ENCODE peak calls at places on chromosomes 12 and 14, in seven cellular contexts. I, T, B, D, H, C and W are unnamed samples.

GRCh38 chr12:89208661-89209096 is 143.6 kb downstream of the DUSP6 start:
- DNase-seq in H (no peak), B (no peak), T (no peak), I (no peak), C (no peak), D (no peak), W (no peak)

GRCh38 chr12:132393245-132393795 is 63.9 kb upstream of the GALNT9 start:
- DNase-seq in I (peak), B (no peak), T (no peak), C (no peak), D (peak), H (no peak), W (no peak)

GRCh38 chr14:95895720-95896119 is 19.1 kb downstream of the TUNAR start:
- DNase-seq in I (no peak), C (no peak), D (no peak), B (no peak), H (no peak), T (no peak), W (peak)

GRCh38 chr12:76755829-76756379 is 8.0 kb upstream of the ZDHHC17 start:
- DNase-seq in T (no peak), I (no peak), H (no peak), C (no peak), D (no peak), B (peak), W (no peak)

GRCh38 chr12:48302161-48302896 is 48.4 kb downstream of the ZNF641 start:
- DNase-seq in T (no peak), I (no peak), B (no peak), D (no peak), C (no peak), H (no peak), W (no peak)

GRCh38 chr12:40313928-40314327 is 89.1 kb downstream of the LRRK2 start:
- DNase-seq in C (no peak), B (no peak), T (no peak), H (no peak), I (no peak), D (no peak), W (no peak)

GRCh38 chr12:6062427-6063378 is 61.8 kb downstream of the VWF start:
- DNase-seq in B (peak), I (peak), T (no peak), C (peak), H (peak), D (peak), W (peak)

GRCh38 chr12:133038310-133038709 is 1.0 kb downstream of the ZNF84 start:
- DNase-seq in H (no peak), D (no peak), C (no peak), B (no peak), I (no peak), T (no peak), W (no peak)

GRCh38 chr14:59529189-59529588 is 44.9 kb downstream of the JKAMP start:
- DNase-seq in C (no peak), T (no peak), H (no peak), D (no peak), I (no peak), B (no peak), W (no peak)

GRCh38 chr12:51921017-51921725 is 13.9 kb downstream of the ACVRL1 start:
- DNase-seq in H (no peak), T (no peak), C (no peak), B (no peak), I (peak), D (no peak), W (no peak)

GRCh38 chr12:100962086-100962712 is 167.6 kb downstream of the ANO4 start:
- DNase-seq in C (peak), D (no peak), T (no peak), I (no peak), H (no peak), B (peak), W (no peak)

GRCh38 chr14:98494582-98494981 is 777.4 kb downstream of the BCL11B start:
- DNase-seq in D (no peak), C (no peak), B (peak), T (no peak), I (no peak), H (no peak), W (peak)

GRCh38 chr14:96616168-96616681 is 114.0 kb downstream of the PAPOLA start:
- DNase-seq in T (no peak), D (no peak), C (no peak), B (no peak), I (no peak), H (no peak), W (no peak)

GRCh38 chr14:102778616-102779351 is 1.5 kb downstream of the TRAF3 start:
- DNase-seq in C (no peak), T (no peak), B (peak), D (no peak), H (no peak), I (no peak), W (no peak)

GRCh38 chr12:109463776-109464175 is 13.3 kb downstream of the KCTD10 start:
- DNase-seq in H (no peak), B (no peak), T (no peak), C (no peak), I (no peak), D (no peak), W (no peak)

GRCh38 chr12:105348561-105348960 is 18.1 kb downstream of the C12orf75 start:
- DNase-seq in I (no peak), H (no peak), T (no peak), D (no peak), B (peak), C (no peak), W (no peak)

GRCh38 chr14:101194356-101195308 is 291.1 kb upstream of the RTL1 start:
- DNase-seq in B (no peak), D (peak), I (peak), T (no peak), C (peak), H (no peak), W (no peak)

GRCh38 chr14:101499513-101499912 is 61.8 kb upstream of the DIO3 start:
- DNase-seq in T (no peak), I (no peak), H (peak), D (no peak), C (peak), B (no peak), W (no peak)

GRCh38 chr12:25781223-25781622 is 177.3 kb upstream of the RASSF8 start:
- DNase-seq in B (no peak), H (no peak), D (no peak), I (no peak), C (no peak), T (no peak), W (no peak)

GRCh38 chr12:9647825-9648700 is 21.4 kb upstream of the CLEC2D start:
- DNase-seq in T (peak), H (peak), C (peak), D (peak), B (peak), I (peak), W (peak)

GRCh38 chr14:31024042-31024480 is 1.4 kb upstream of the AP4S1 start:
- DNase-seq in I (no peak), H (no peak), C (no peak), T (no peak), D (no peak), B (no peak), W (no peak)

DNA sequence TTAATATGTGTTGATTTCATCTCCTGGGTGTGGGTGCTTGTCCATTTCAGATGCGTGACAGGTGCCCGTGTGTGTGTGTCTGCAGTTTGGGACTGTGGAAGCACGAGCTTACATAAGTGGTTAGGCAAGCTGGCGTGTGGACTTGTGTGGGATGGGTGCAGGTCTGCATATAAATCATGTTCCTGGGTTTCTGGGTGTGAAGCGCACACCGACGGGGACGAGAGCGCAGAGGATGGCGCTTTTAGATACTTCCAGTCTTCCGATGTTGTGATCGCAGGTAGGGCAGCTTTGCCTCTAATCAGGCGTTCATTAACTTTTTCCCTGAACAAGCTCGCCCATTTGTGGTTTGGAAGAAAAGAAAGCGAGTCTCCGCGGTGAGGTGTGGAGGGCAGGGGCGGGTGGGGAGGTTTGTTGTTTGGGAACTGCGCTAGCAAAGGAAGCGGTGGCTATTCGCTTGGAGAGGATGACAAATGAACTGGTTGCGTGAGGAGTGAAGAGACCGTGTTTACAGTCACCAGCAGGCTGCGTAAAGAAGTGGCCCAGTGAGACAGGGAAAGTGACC is 878 bp downstream of the RGS6 start:
- DNase-seq in I (no peak), T (no peak), D (no peak), H (no peak), C (no peak), B (peak), W (no peak)
- TF ChIP-seq CTCF in I (no peak), T (no peak), D (peak), H (no peak), C (no peak), B (no peak), W (no peak)

GRCh38 chr14:92922883-92923743 is at the start of gene CHGA:
- DNase-seq in C (peak), T (peak), H (peak), D (no peak), I (peak), B (peak), W (peak)

GRCh38 chr14:92923744-92924103 is 774 bp downstream of the CHGA start:
- DNase-seq in I (no peak), D (no peak), H (no peak), C (no peak), B (no peak), T (no peak), W (no peak)

GRCh38 chr14:92922155-92922735 is 705 bp upstream of the CHGA start:
- DNase-seq in D (no peak), B (no peak), C (no peak), I (no peak), H (no peak), T (no peak), W (no peak)

GRCh38 chr14:92925446-92925845 is 2.5 kb downstream of the CHGA start:
- DNase-seq in H (no peak), I (no peak), D (no peak), T (no peak), C (no peak), B (no peak), W (no peak)

DNA sequence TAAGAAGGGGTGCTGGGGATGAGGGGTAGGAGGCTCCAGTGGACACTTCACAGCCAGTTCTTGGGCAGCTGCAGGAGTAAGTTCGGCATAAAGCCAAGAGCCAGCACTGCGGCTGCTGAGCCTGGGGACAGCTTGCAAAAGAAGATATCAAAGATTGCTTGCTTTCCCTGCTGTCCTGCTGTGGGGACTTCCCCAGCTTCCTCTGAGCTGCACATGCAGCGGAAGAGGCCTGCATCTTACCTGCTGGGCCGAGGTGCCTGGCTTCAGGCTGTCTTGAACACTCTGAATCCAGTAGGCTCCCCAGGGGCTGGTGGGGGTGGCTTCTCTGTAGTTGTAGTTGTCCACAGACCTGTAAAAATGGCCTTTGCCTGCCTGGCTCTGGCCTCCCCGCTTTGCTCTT is 1.3 kb downstream of the CHGA start:
- DNase-seq in D (no peak), B (no peak), T (no peak), H (no peak), C (no peak), I (no peak), W (no peak)
- H3K27ac ChIP-seq in D (no peak), B (no peak), T (no peak), H (no peak), C (no peak), I (no peak), W (no peak)

DNA sequence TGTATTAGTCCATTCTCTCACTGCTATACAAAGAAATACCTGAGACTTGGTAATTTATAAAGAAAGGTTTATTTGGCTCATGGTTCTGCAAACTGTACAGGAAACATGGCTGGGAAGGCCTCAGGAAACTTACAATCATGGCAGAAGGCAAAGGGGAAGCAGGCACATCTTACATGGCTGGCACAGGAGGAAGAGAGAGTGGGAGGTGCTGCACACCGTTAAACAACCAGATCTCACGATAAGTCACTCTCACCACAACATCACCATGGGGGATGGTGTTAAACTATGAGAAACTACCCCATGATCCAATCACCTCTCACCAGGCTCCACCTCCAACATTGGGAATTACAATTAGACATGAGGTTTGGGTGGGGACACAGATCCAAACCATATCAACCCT is 191.8 kb upstream of the PLXNC1 start:
- DNase-seq in I (no peak), D (no peak), T (no peak), H (no peak), B (no peak), C (no peak), W (no peak)
- TF ChIP-seq CTCF in I (no peak), D (no peak), T (no peak), H (no peak), B (no peak), C (no peak), W (no peak)

GRCh38 chr14:58198086-58198485 is 1.9 kb upstream of the ACTR10 start:
- DNase-seq in B (no peak), T (no peak), H (no peak), D (no peak), I (no peak), C (no peak), W (no peak)
- H3K27ac ChIP-seq in B (no peak), T (no peak), H (no peak), D (no peak), I (no peak), C (no peak), W (no peak)

GRCh38 chr14:57182760-57183503 is 85.8 kb downstream of the EXOC5 start:
- DNase-seq in C (peak), H (no peak), T (no peak), B (no peak), I (no peak), D (no peak), W (peak)
- TF ChIP-seq CTCF in C (no peak), H (no peak), T (no peak), B (no peak), I (peak), D (no peak), W (peak)

GRCh38 chr12:92547906-92548305 is 154.9 kb upstream of the PLEKHG7 start:
- DNase-seq in H (no peak), D (no peak), C (no peak), B (no peak), I (no peak), T (no peak), W (no peak)
- H3K27ac ChIP-seq in H (no peak), D (no peak), C (no peak), B (no peak), I (no peak), T (no peak), W (no peak)

GRCh38 chr12:7162691-7163114 is 26.8 kb upstream of the PEX5 start:
- DNase-seq in D (no peak), B (peak), T (no peak), C (no peak), I (peak), H (peak), W (peak)
- TF ChIP-seq CTCF in D (no peak), B (peak), T (peak), C (no peak), I (peak), H (peak), W (peak)

GRCh38 chr14:75413013-75413412 is 14.8 kb upstream of the JDP2 start:
- DNase-seq in T (no peak), I (no peak), H (no peak), C (no peak), D (no peak), B (no peak), W (no peak)
- H3K27ac ChIP-seq in T (no peak), I (no peak), H (no peak), C (no peak), D (no peak), B (no peak), W (no peak)

GRCh38 chr12:53224268-53224896 is 7.6 kb downstream of the RARG start:
- DNase-seq in C (no peak), I (no peak), H (peak), B (no peak), D (no peak), T (no peak), W (peak)
- TF ChIP-seq CTCF in C (no peak), I (peak), H (no peak), B (no peak), D (no peak), T (no peak), W (peak)

DNA sequence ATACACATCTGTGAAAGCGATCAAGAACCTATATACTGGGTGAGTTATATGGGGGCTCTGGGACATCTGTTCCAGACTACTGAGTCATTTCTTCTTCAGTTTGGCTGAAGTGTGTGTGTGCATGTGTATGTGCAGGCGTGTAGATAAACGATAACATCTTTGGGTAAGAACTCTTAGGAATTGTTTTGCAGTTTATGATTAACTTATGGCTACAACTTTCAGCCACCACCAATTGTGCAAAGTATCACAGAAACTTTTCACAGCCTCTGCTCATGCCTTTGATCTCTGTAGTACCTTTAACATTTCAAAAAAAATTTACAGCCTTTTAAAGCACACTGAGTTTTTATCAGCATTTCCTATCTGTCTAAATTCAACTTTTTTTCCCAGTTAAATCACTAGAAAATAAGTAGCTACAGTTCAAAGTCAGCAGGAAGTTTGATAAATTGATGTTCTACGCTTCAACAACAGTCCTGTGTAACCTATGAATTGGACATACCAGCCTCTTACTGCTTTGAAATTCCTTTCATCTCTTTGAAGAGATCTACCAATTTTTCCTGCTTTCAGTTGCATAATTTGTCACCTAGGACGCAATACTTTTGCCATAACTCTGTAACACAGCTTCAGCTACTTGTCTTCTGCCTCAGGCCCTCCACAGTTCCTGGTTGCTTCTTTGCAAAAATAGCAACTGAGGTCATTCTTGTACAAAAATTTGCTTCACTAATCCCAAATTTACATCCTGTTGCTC is 43.0 kb downstream of the PPM1H start:
- DNase-seq in B (no peak), C (no peak), T (no peak), D (no peak), H (no peak), I (no peak), W (no peak)
- H3K27ac ChIP-seq in B (no peak), C (no peak), T (no peak), D (no peak), H (no peak), I (no peak), W (no peak)